ENCODE peak calls at places on chromosome 22, in four cellular contexts. W is mucosa of descending colon, A is thoracic aorta, Z is PC-3. G is an unnamed sample.

GRCh38 chr22:19149047-19149883 is 827 bp downstream of the GSC2 start:
- DNase-seq in W (peak; percentile 26), Z (no peak), A (no peak), G (peak; percentile 20)

GRCh38 chr22:41256254-41256897 is 15.6 kb upstream of the CHADL start:
- DNase-seq in Z (peak; percentile 82), A (no peak), W (no peak), G (no peak)

GRCh38 chr22:20217563-20217962 is 50.6 kb downstream of the RTN4R start:
- DNase-seq in W (no peak), Z (no peak), A (no peak), G (no peak)

GRCh38 chr22:23784215-23784732 is 2.5 kb upstream of the SMARCB1 start:
- DNase-seq in W (peak; percentile 78), A (no peak), Z (no peak), G (no peak)

GRCh38 chr22:19880786-19881569 is 26.3 kb upstream of the GNB1L start:
- DNase-seq in Z (peak; percentile 96), A (no peak), W (no peak), G (no peak)

GRCh38 chr22:37428649-37429586 is 1.6 kb upstream of the ELFN2 start:
- DNase-seq in Z (no peak), W (peak; percentile 55), A (no peak), G (peak; percentile 73)

GRCh38 chr22:36385491-36386350 is 2.0 kb downstream of the MYH9 start:
- DNase-seq in Z (peak; percentile 94), W (no peak), A (peak; percentile 69), G (peak; percentile 38)

GRCh38 chr22:35629406-35630234 is 12.5 kb upstream of the MB start:
- DNase-seq in Z (peak; percentile 97), A (peak; percentile 73), W (no peak), G (no peak)

GRCh38 chr22:23772315-23773246 is at the start of gene MMP11:
- DNase-seq in W (peak; percentile 81), A (no peak), Z (peak; percentile 29), G (peak; percentile 70)

GRCh38 chr22:18118345-18118915 is 7.8 kb downstream of the TUBA8 start:
- DNase-seq in Z (no peak), A (no peak), W (no peak), G (no peak)

GRCh38 chr22:37344735-37345462 is 62.6 kb downstream of the CYTH4 start:
- DNase-seq in A (no peak), W (no peak), Z (peak; percentile 0), G (no peak)

GRCh38 chr22:19765477-19766234 is 5.1 kb downstream of the TBX1 start:
- DNase-seq in W (peak; percentile 47), Z (no peak), A (no peak), G (no peak)

GRCh38 chr22:37186228-37186996 is 1.6 kb downstream of the C1QTNF6 start:
- DNase-seq in W (peak; percentile 33), A (no peak), Z (peak; percentile 60), G (peak; percentile 44)

GRCh38 chr22:22165936-22166710 is 78.5 kb upstream of the VPREB1 start:
- DNase-seq in A (no peak), Z (no peak), W (no peak), G (no peak)

GRCh38 chr22:29793396-29793795 is 26.2 kb downstream of the UQCR10 start:
- DNase-seq in Z (no peak), A (no peak), W (no peak), G (no peak)

GRCh38 chr22:42056757-42057511 is 13.7 kb downstream of the NAGA start:
- DNase-seq in Z (no peak), A (no peak), W (no peak), G (no peak)

GRCh38 chr22:42862045-42862734 is 5.1 kb upstream of the ARFGAP3 start:
- DNase-seq in A (no peak), W (no peak), Z (peak; percentile 89), G (no peak)

GRCh38 chr22:21657361-21658118 is 8.3 kb upstream of the PPIL2 start:
- DNase-seq in Z (peak; percentile 71), A (no peak), W (peak; percentile 88), G (peak; percentile 84)

GRCh38 chr22:42716649-42717127 is 4.0 kb downstream of the A4GALT start:
- DNase-seq in W (no peak), Z (no peak), A (no peak), G (no peak)

GRCh38 chr22:35024364-35024692 is 41.6 kb upstream of the ISX start:
- DNase-seq in A (no peak), W (no peak), Z (no peak), G (no peak)

GRCh38 chr22:20498913-20499312 is 3.3 kb upstream of the KLHL22 start:
- DNase-seq in W (no peak), Z (no peak), A (no peak), G (no peak)

GRCh38 chr22:17866127-17866526 is 91.9 kb upstream of the BID start:
- DNase-seq in Z (no peak), A (no peak), W (no peak), G (no peak)

GRCh38 chr22:21632237-21632895 is at the start of gene CCDC116:
- DNase-seq in Z (no peak), W (peak; percentile 44), A (no peak), G (peak; percentile 74)

GRCh38 chr22:28710889-28711285 is 30.7 kb downstream of the CHEK2 start:
- DNase-seq in A (no peak), W (no peak), Z (no peak), G (no peak)

GRCh38 chr22:23080542-23081290 is 10.4 kb downstream of the GNAZ start:
- DNase-seq in A (no peak), W (no peak), Z (no peak), G (no peak)

GRCh38 chr22:29031236-29031982 is 30.2 kb downstream of the C22orf31 start:
- DNase-seq in Z (peak; percentile 83), W (no peak), A (peak; percentile 79), G (no peak)

GRCh38 chr22:33829549-33830280 is 90.6 kb downstream of the LARGE1 start:
- DNase-seq in A (no peak), Z (no peak), W (no peak), G (no peak)

GRCh38 chr22:42304021-42304790 is 33.8 kb upstream of the TCF20 start:
- DNase-seq in W (peak; percentile 49), A (no peak), Z (no peak), G (no peak)

GRCh38 chr22:42811510-42811909 is 45.6 kb downstream of the ARFGAP3 start:
- DNase-seq in Z (no peak), W (no peak), A (no peak), G (no peak)

DNA sequence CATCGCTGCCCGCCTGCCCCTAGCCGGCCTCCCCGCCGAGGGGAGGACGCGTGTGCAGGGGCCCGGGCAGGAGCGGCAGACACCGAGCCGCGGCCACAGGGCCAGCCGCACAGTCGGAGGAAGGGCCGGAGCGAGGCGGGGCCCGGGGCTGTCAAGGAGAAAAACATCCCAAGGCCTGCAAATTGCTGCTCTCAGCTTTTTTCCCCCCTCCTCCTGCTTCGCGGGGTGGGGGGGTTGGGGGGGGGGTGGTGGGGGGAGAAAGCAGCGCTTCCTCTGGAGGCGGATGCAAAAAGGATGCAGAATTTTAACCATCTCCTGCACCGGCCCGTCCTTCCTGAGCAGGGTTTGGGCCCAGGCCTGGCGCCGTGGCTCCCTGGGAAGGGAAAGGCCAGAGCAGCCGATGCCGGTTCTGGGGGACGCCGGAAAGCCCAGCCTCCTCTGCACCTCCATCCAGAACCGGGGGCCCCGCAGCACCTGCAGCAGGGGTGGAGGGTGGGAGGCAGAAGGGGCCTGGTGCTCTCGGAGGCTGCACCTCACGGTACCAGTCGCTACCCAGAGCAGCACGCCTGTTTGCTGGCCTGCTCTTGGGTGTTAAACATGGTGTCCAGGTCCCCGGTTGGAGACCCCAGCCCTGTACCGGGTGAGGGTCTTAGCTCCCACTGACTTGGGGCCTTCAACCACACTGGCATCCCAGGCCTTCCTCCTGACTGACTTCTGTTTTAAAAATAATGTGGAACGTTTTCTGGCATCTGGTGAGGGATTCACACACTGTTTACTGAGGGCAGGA is 77.3 kb upstream of the WNT7B start:
- DNase-seq in Z (peak; percentile 57), A (no peak), W (peak; percentile 77), G (peak; percentile 63)
- H3K4me1 ChIP-seq in Z (peaks cover 64% of the 10 kb centered on the region), A (peaks cover 29% of the 10 kb centered on the region), W (peaks cover 34% of the 10 kb centered on the region), G (peaks cover 57% of the 10 kb centered on the region)

GRCh38 chr22:47343611-47344010 is 581.2 kb downstream of the TBC1D22A start:
- DNase-seq in A (no peak), Z (no peak), W (no peak), G (no peak)
- H3K4me3 ChIP-seq in A (no peak overlapping the region), Z (no peak overlapping the region), W (no peak overlapping the region), G (no peak overlapping the region)

DNA sequence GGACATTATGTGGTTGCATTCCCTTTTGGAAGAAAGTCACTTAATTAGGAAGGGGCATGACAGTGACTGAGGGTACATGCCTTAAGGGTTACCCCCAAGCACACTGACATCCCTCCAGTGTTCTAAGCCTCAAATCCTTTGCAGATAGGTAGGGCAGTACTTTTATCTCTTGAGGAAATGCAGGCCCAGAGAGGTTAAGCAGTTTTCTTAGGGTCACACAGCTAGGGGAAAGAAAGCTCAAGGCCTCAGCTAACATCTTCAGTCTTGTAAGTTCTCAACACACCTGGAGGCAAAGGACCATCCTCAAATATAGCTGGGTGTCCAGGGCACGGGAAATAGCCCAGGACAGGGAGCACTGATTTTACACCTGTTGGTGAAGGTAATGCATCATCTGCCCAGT is 31.6 kb downstream of the KIAA1671 start:
- DNase-seq in Z (no peak), W (no peak), A (no peak), G (no peak)
- H3K4me1 ChIP-seq in Z (peaks cover 20% of the 10 kb centered on the region), W (no peaks in the 10 kb centered on the region), A (no peaks in the 10 kb centered on the region), G (no peaks in the 10 kb centered on the region)

GRCh38 chr22:38454361-38455062 is 487 bp downstream of the KCNJ4 start:
- DNase-seq in W (no peak), A (no peak), Z (no peak), G (no peak)

GRCh38 chr22:38455530-38456271 is 702 bp upstream of the KCNJ4 start:
- DNase-seq in Z (no peak), A (no peak), W (peak; percentile 47), G (no peak)

GRCh38 chr22:38456272-38456837 is 1.4 kb upstream of the KCNJ4 start:
- DNase-seq in A (no peak), W (no peak), Z (no peak), G (no peak)

GRCh38 chr22:38454011-38454360 is 1.0 kb downstream of the KCNJ4 start:
- DNase-seq in Z (no peak), A (no peak), W (no peak), G (no peak)

DNA sequence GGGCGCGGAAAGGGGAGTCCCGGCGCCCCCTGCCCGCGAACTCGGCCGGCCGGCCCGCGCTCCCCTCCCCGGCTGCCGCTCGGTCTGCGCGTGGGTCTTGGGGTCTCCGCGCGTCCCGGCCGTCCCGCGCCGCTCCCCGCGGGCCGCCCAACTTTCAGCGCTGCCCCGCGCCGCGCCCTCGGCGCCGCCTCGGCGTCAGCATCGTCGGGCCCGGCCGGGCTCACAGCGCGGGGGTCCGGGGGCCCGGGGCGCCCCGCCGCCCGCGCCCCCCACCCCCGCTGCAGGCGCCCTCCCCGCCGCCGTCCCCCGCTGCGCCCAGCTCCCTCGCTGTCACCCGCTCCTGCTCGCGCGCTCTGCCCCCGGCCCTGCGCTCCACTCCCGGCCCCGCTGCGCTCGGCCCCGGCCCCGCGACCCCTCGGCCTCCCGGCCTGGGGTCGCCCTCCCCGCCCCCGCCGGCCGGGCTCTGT is at the start of gene KCNJ4:
- DNase-seq in A (no peak), Z (no peak), W (no peak), G (no peak)
- H3K4me3 ChIP-seq in A (peak within 1 kb of the TSS; percentile 67), Z (no peak within 1 kb of the TSS), W (no peak within 1 kb of the TSS), G (no peak within 1 kb of the TSS)

DNA sequence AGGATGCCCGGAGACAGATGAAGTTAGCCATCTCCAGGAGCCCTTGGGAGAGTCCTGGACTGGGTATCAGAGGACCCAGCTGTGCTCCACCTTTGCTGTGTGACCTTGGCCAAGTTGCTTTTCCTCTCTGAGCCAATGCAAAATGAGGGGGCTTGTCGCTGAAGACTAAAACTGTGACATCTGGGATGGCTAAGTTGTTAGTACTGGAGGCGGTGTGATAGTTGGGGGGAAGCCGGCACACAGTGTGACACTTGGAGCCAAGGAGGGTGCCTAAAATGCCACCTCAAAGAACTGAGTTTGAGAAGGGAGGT is 481 bp downstream of the INPP5J start:
- DNase-seq in Z (no peak), A (no peak), W (no peak), G (no peak)
- H3K4me1 ChIP-seq in Z (peaks cover 4% of the 10 kb centered on the region), A (peaks cover 11% of the 10 kb centered on the region), W (peaks cover 10% of the 10 kb centered on the region), G (no peaks in the 10 kb centered on the region)

GRCh38 chr22:31105282-31105929 is 2.0 kb downstream of the SELENOM start:
- DNase-seq in Z (no peak), A (no peak), W (no peak), G (no peak)
- H3K4me3 ChIP-seq in Z (no peak overlapping the region), A (peak overlapping the region; percentile 94), W (no peak overlapping the region), G (no peak overlapping the region)

G was measured in CD8-positive, alpha-beta memory T cell.